ENCODE peak calls at places on chromosomes 16 and 17, in eight cellular contexts. W is effector memory CD4-positive, alpha-beta T cell; K is mesenchymal stem cell; R is lung; Y is PC-9; U is heart left ventricle; N is CD8-positive, alpha-beta T cell; M is thyroid gland. H is an unnamed sample. For H3K4me1, the result is how much of the 10 kb centered on the place peaks cover.

GRCh38 chr16:22659933-22660332 is 149.2 kb downstream of the NPIPB5 start:
- DNase-seq in U (no peak), N (no peak), M (no peak), Y (no peak), W (no peak), K (no peak), R (no peak), H (no peak)

GRCh38 chr17:74670329-74670728 is 42.4 kb downstream of the CD300LF start:
- DNase-seq in M (no peak), R (no peak), K (no peak), N (no peak), U (no peak), Y (no peak), W (no peak), H (no peak)

GRCh38 chr17:20205609-20206008 is 196.4 kb downstream of the SPECC1 start:
- DNase-seq in Y (no peak), W (no peak), R (no peak), N (no peak), K (peak), M (no peak), U (no peak), H (no peak)

GRCh38 chr17:49566668-49567071 is 9.0 kb upstream of the NXPH3 start:
- DNase-seq in W (no peak), Y (no peak), R (no peak), N (no peak), K (no peak), M (no peak), U (no peak), H (no peak)

GRCh38 chr17:79658811-79659207 is 48.0 kb upstream of the RBFOX3 start:
- DNase-seq in N (no peak), K (peak), U (no peak), Y (no peak), R (no peak), M (no peak), W (no peak), H (peak)

GRCh38 chr16:18852647-18853046 is 51.3 kb upstream of the ARL6IP1 start:
- DNase-seq in W (no peak), M (no peak), Y (no peak), U (no peak), N (no peak), K (no peak), R (no peak), H (no peak)

GRCh38 chr17:36608794-36609497 is 7.6 kb downstream of the MRM1 start:
- DNase-seq in W (no peak), Y (no peak), M (peak), R (no peak), N (no peak), K (peak), U (no peak), H (peak)

GRCh38 chr16:87317766-87318121 is 552 bp upstream of the C16orf95 start:
- DNase-seq in U (no peak), W (no peak), K (peak), Y (no peak), M (peak), N (no peak), R (peak), H (peak)

GRCh38 chr17:42266918-42267766 is 9.0 kb downstream of the STAT5B start:
- DNase-seq in K (peak), Y (no peak), W (peak), U (no peak), R (no peak), N (no peak), M (no peak), H (no peak)

GRCh38 chr16:75326333-75326732 is 74.9 kb upstream of the BCAR1 start:
- DNase-seq in U (no peak), R (no peak), Y (no peak), N (no peak), W (no peak), K (no peak), M (no peak), H (no peak)

GRCh38 chr16:81315271-81316175 is 761 bp downstream of the GAN start:
- DNase-seq in W (peak), K (peak), N (peak), Y (peak), M (peak), U (peak), R (peak), H (peak)

GRCh38 chr16:89562027-89562599 is 1.6 kb downstream of the RPL13 start:
- DNase-seq in Y (peak), K (no peak), N (no peak), W (no peak), M (no peak), R (no peak), U (no peak), H (no peak)

GRCh38 chr16:50303605-50304466 is 37.5 kb downstream of the ADCY7 start:
- DNase-seq in W (no peak), Y (no peak), K (peak), R (peak), U (peak), M (peak), N (no peak), H (no peak)

GRCh38 chr17:65865715-65866425 is 304.4 kb upstream of the AXIN2 start:
- DNase-seq in U (no peak), N (no peak), Y (no peak), K (no peak), R (no peak), M (no peak), W (no peak), H (no peak)

GRCh38 chr17:19876524-19877161 is 8.9 kb upstream of the ULK2 start:
- DNase-seq in K (no peak), N (peak), M (no peak), Y (no peak), R (peak), U (peak), W (peak), H (no peak)

GRCh38 chr16:71867934-71868333 is 16.0 kb downstream of the ZNF821 start:
- DNase-seq in N (no peak), U (no peak), M (no peak), K (no peak), Y (no peak), R (no peak), W (no peak), H (no peak)

GRCh38 chr17:30720013-30720471 is 104.5 kb downstream of the CRLF3 start:
- DNase-seq in R (no peak), M (no peak), W (no peak), U (peak), Y (no peak), K (no peak), N (no peak), H (no peak)

GRCh38 chr17:28327709-28328108 is 7.6 kb downstream of the IFT20 start:
- DNase-seq in Y (no peak), W (no peak), R (no peak), K (peak), M (no peak), U (no peak), N (no peak), H (no peak)

GRCh38 chr16:66705790-66706505 is 9.4 kb upstream of the CMTM4 start:
- DNase-seq in Y (no peak), R (peak), N (no peak), W (no peak), K (peak), U (peak), M (peak), H (no peak)

GRCh38 chr17:57261084-57261461 is 4.8 kb downstream of the MSI2 start:
- DNase-seq in N (no peak), R (no peak), K (no peak), W (no peak), U (no peak), Y (no peak), M (no peak), H (peak)

GRCh38 chr16:89437991-89438390 is 52.4 kb downstream of the ANKRD11 start:
- DNase-seq in K (no peak), U (no peak), M (no peak), W (no peak), R (no peak), Y (no peak), N (no peak), H (no peak)

GRCh38 chr16:86911311-86911999 is 333.1 kb downstream of the FOXL1 start:
- DNase-seq in N (no peak), Y (no peak), M (no peak), K (no peak), U (no peak), W (no peak), R (no peak), H (no peak)

GRCh38 chr17:65975878-65976277 is 216.1 kb downstream of the CEP112 start:
- DNase-seq in N (no peak), U (no peak), K (no peak), Y (no peak), W (no peak), M (no peak), R (peak), H (no peak)

GRCh38 chr16:53209489-53209888 is 154.7 kb downstream of the CHD9 start:
- DNase-seq in Y (no peak), W (no peak), K (no peak), N (no peak), U (no peak), R (no peak), M (no peak), H (no peak)

GRCh38 chr17:60599220-60599619 is 773 bp upstream of the PPM1D start:
- DNase-seq in W (no peak), Y (no peak), K (no peak), N (no peak), U (no peak), M (no peak), R (no peak), H (no peak)

GRCh38 chr17:47948706-47949196 is 7.4 kb downstream of the PNPO start:
- DNase-seq in K (no peak), M (peak), W (no peak), N (no peak), R (no peak), U (no peak), Y (no peak), H (no peak)

GRCh38 chr17:72404872-72405271 is 284.1 kb downstream of the SOX9 start:
- DNase-seq in Y (no peak), R (no peak), W (no peak), N (no peak), U (no peak), K (peak), M (no peak), H (peak)

GRCh38 chr16:68642436-68643064 is 2.6 kb upstream of the CDH3 start:
- DNase-seq in M (peak), K (peak), N (no peak), U (no peak), R (peak), Y (no peak), W (no peak), H (peak)

GRCh38 chr17:35846055-35846809 is 22.5 kb downstream of the HEATR9 start:
- DNase-seq in Y (no peak), N (no peak), K (peak), R (no peak), M (no peak), U (no peak), W (no peak), H (no peak)

GRCh38 chr17:2093349-2093748 is 38.4 kb downstream of the HIC1 start:
- DNase-seq in Y (peak), U (no peak), K (no peak), W (no peak), N (no peak), R (peak), M (peak), H (no peak)

GRCh38 chr17:50703162-50703561 is 4.6 kb downstream of the ANKRD40 start:
- DNase-seq in U (no peak), N (no peak), K (no peak), M (no peak), R (no peak), Y (no peak), W (no peak), H (no peak)

GRCh38 chr17:50697663-50698272 is 9.9 kb downstream of the ANKRD40 start:
- DNase-seq in Y (no peak), N (no peak), K (no peak), U (no peak), W (no peak), M (no peak), R (no peak), H (no peak)

GRCh38 chr17:50697076-50697475 is 10.6 kb downstream of the ANKRD40 start:
- DNase-seq in M (no peak), R (no peak), K (no peak), W (no peak), Y (no peak), N (no peak), U (no peak), H (no peak)

GRCh38 chr17:50696365-50696879 is 11.3 kb downstream of the ANKRD40 start:
- DNase-seq in R (no peak), N (no peak), Y (no peak), U (no peak), M (no peak), K (no peak), W (no peak), H (no peak)

GRCh38 chr17:50699410-50699809 is 8.3 kb downstream of the ANKRD40 start:
- DNase-seq in K (no peak), U (no peak), R (no peak), Y (peak), M (no peak), W (no peak), N (no peak), H (no peak)
- H3K4me1 ChIP-seq in K (under half), U (under half), R (under half), Y (half or more), M (under half), W (under half), N (under half), H (under half)

GRCh38 chr16:72952404-72953301 is 95.3 kb downstream of the ZFHX3 start:
- DNase-seq in M (no peak), R (no peak), N (no peak), Y (peak), W (no peak), U (no peak), K (peak), H (no peak)
- H3K27ac ChIP-seq in M (no peak), R (no peak), N (no peak), Y (no peak), W (no peak), U (no peak), K (peak), H (no peak)

GRCh38 chr16:16033208-16033717 is 83.8 kb downstream of the ABCC1 start:
- DNase-seq in R (no peak), N (peak), K (no peak), Y (no peak), U (no peak), W (peak), M (no peak), H (no peak)
- H3K4me3 ChIP-seq in R (no peak), N (no peak), K (no peak), Y (no peak), U (no peak), W (no peak), M (no peak), H (no peak)

DNA sequence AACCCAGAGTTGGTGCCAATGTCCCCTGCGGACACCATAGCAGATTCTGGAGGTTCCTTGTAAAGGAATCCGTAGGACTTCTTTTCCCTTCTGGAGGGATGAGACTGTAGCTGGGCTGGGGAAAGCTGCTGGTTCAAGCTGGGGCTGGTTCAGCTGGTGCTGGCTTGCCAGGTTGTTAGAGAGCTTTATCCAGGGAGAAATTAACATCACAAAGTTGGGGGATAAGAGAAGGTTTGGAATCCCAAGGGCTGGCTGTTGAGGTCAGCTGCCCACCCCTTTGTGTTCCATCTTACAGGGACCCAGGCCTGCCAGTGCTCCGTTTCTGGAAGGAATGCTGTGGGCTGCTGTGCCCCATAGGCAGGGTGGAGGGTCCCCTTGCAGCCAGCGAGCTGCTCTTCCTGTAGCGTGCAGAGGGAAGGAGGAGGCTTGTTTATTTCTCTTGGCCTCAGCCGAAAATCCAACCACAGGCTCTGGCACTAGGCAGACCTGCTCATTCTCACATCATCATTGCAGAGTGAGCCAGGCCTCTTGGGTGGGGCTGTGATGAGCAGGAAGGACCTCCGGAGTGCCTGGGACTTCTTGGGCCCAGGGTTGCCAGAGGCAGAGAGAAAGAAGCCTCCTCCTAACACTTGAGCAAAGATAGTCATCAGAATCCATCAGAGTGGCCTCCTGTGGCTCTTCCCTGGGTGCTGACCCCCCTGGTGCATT is 251.1 kb downstream of the SEC14L1 start:
- DNase-seq in K (peak), R (no peak), U (no peak), N (no peak), Y (peak), W (no peak), M (no peak), H (no peak)
- H3K4me1 ChIP-seq in K (half or more), R (half or more), U (under half), N (half or more), Y (under half), W (half or more), M (under half), H (half or more)

GRCh38 chr17:16419929-16420271 is 4.5 kb downstream of the TRPV2 start:
- DNase-seq in U (no peak), K (peak), R (no peak), N (peak), M (no peak), W (peak), Y (peak), H (no peak)

GRCh38 chr17:16417399-16417798 is 2.0 kb downstream of the TRPV2 start:
- DNase-seq in Y (no peak), K (no peak), M (no peak), N (no peak), U (no peak), W (no peak), R (no peak), H (no peak)

GRCh38 chr17:16417896-16418683 is 2.7 kb downstream of the TRPV2 start:
- DNase-seq in W (no peak), R (no peak), N (no peak), U (no peak), M (peak), Y (peak), K (peak), H (no peak)

GRCh38 chr17:16418684-16419066 is 3.3 kb downstream of the TRPV2 start:
- DNase-seq in W (no peak), R (no peak), M (no peak), K (no peak), U (no peak), Y (no peak), N (no peak), H (no peak)

GRCh38 chr17:16419074-16419928 is 3.9 kb downstream of the TRPV2 start:
- DNase-seq in K (peak), N (peak), M (peak), Y (peak), R (no peak), U (no peak), W (peak), H (no peak)
- H3K27ac ChIP-seq in K (peak), N (no peak), M (peak), Y (peak), R (peak), U (peak), W (peak), H (no peak)

GRCh38 chr16:398551-399277 is 1.7 kb downstream of the NME4 start:
- DNase-seq in M (no peak), R (no peak), K (no peak), Y (no peak), N (no peak), U (no peak), W (no peak), H (no peak)

GRCh38 chr16:399278-400019 is 2.2 kb upstream of the DECR2 start:
- DNase-seq in R (no peak), M (no peak), W (no peak), K (no peak), U (no peak), N (no peak), Y (no peak), H (no peak)

GRCh38 chr16:401468-402348 is at the start of gene DECR2:
- DNase-seq in M (peak), N (peak), K (peak), W (peak), R (peak), Y (peak), U (peak), H (peak)

GRCh38 chr16:397736-398332 is 835 bp downstream of the NME4 start:
- DNase-seq in Y (no peak), U (peak), M (peak), N (no peak), K (peak), R (no peak), W (no peak), H (peak)

DNA sequence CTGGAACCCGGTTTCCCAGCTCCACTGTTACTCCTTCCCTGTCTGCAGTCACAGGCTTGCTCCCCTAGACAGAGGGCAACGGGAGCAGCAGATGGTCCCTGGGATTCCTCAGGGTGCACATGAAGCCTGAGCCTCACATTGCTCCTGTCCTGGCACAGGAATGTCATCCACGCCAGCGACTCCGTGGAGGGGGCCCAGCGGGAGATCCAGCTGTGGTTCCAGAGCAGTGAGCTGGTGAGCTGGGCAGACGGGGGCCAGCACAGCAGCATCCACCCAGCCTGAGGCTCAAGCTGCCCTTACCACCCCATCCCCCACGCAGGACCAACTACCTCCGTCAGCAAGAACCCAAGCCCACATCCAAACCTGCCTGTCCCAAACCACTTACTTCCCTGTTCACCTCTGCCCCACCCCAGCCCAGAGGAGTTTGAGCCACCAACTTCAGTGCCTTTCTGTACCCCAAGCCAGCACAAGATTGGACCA is 1.6 kb upstream of the DECR2 start:
- DNase-seq in W (no peak), Y (no peak), U (no peak), M (no peak), R (no peak), K (no peak), N (no peak), H (no peak)
- H3K4me3 ChIP-seq in W (peak), Y (peak), U (no peak), M (no peak), R (no peak), K (no peak), N (no peak), H (no peak)

DNA sequence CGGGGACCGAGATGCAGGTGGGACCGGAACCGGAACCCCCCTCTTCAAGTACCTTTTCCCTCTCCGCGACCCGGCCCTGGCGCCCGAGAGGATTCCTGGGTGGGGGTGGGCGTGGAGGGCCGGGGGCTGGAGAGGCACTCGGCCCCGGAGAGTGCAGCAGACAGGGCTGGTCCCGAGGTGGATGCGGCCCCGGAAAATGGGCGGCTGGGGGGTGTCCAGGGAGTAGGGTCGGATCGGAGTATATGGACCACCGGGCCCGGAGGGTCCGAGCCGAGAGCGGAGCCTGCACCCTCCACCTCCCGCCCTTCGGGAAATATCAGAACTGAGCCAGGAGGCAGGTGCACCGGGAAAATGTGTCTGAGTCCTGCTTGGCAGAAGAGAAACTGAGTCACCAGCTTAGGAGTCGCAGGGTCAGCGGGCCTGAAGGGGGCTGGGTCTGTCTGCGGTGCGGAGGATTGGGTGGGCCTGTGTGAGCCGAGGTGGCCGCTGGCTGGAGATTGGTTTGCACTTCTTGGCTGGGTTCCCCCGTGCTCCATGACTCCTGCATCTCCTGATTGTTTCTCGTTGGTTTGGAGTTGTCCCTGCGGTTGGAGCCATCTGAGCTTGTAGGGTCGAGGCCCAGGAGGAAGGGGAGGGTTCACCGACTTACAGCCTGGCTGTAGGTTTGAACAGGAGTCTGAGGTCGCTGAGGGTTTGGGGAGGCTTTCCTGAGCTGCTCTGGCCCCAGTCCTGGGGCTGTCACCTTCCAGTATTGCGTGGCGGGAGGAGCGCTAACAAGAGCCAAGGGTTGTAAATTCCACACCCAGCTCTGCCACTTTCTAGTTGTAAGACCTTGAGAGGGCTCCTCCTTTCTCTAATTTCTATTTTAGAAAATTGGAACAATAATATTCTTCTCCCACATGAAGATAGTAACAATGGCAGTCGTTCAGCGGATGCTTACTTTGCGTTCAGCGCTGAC is 565 bp downstream of the SH2B1 start:
- DNase-seq in N (no peak), W (no peak), K (peak), U (peak), Y (peak), M (peak), R (no peak), H (peak)
- H3K4me1 ChIP-seq in N (under half), W (under half), K (under half), U (under half), Y (under half), M (under half), R (under half), H (under half)

GRCh38 chr17:45131294-45131615 is 1.1 kb downstream of the PLCD3 start:
- DNase-seq in U (no peak), W (no peak), Y (no peak), M (no peak), K (no peak), R (no peak), N (no peak), H (no peak)
- H3K27ac ChIP-seq in U (no peak), W (no peak), Y (no peak), M (no peak), K (no peak), R (peak), N (no peak), H (no peak)